ENCODE peak calls at places on chromosome 1, in eight cellular contexts. Q is activated gamma-delta T cell; Y is stimulated activated CD8-positive, alpha-beta memory T cell treated with anti-CD3 and anti-CD28 coated beads, Interleukin-7, amount 100 ng/mL, for 1 hour; L is IMR-90; B is activated CD4-positive, alpha-beta T cell treated with anti-CD3 and anti-CD28 coated beads, Interleukin-2, amount 50 U/mL, for 24 hours; I is T-helper 1 cell; T is GM04504; U is nephron progenitor cell. N is an unnamed sample.

GRCh38 chr1:236978740-236979139 is 25.5 kb downstream of the MT1HL1 start:
- DNase-seq in B (no peak), I (no peak), T (no peak), U (no peak), L (no peak), Q (no peak), Y (no peak), N (peak; percentile 38)

GRCh38 chr1:53289050-53289429 is 38.8 kb downstream of the LRP8 start:
- DNase-seq in L (no peak), U (no peak), I (no peak), B (no peak), Q (no peak), T (no peak), Y (no peak), N (no peak)

GRCh38 chr1:97364086-97364485 is 556.7 kb downstream of the DPYD start:
- DNase-seq in L (peak; percentile 73), T (no peak), Q (no peak), U (no peak), Y (no peak), I (no peak), B (no peak), N (no peak)

GRCh38 chr1:22952694-22953391 is 19.8 kb downstream of the LACTBL1 start:
- DNase-seq in L (no peak), I (no peak), Q (no peak), U (no peak), Y (no peak), T (no peak), B (no peak), N (peak; percentile 19)

GRCh38 chr1:57093122-57093521 is 127.3 kb upstream of the C8B start:
- DNase-seq in U (no peak), Y (no peak), Q (no peak), L (no peak), T (no peak), I (no peak), B (no peak), N (no peak)

GRCh38 chr1:244104309-244105060 is 53.4 kb downstream of the ZBTB18 start:
- DNase-seq in L (peak; percentile 93), U (no peak), I (no peak), Q (no peak), Y (no peak), T (peak; percentile 79), B (no peak), N (peak; percentile 93)

GRCh38 chr1:88608139-88608943 is 75.7 kb upstream of the PKN2 start:
- DNase-seq in B (no peak), L (peak; percentile 37), U (no peak), Y (no peak), Q (no peak), T (no peak), I (no peak), N (peak; percentile 36)

GRCh38 chr1:79353224-79353623 is 346.7 kb upstream of the ADGRL4 start:
- DNase-seq in U (peak; percentile 15), L (peak; percentile 74), Y (no peak), I (no peak), Q (no peak), T (peak; percentile 47), B (no peak), N (peak; percentile 63)

GRCh38 chr1:202397256-202397655 is 48.8 kb downstream of the PPP1R12B start:
- DNase-seq in T (no peak), I (no peak), L (no peak), Y (no peak), Q (no peak), U (no peak), B (no peak), N (no peak)

GRCh38 chr1:69595486-69595885 is 27.8 kb downstream of the LRRC7 start:
- DNase-seq in T (no peak), U (no peak), Y (no peak), L (no peak), Q (no peak), I (no peak), B (no peak), N (no peak)

GRCh38 chr1:4565169-4565568 is 89.2 kb upstream of the AJAP1 start:
- DNase-seq in B (no peak), T (no peak), Y (no peak), U (no peak), I (no peak), Q (no peak), L (no peak), N (no peak)

GRCh38 chr1:33171993-33172813 is 9.6 kb downstream of the TRIM62 start:
- DNase-seq in I (no peak), B (no peak), L (no peak), Y (no peak), T (no peak), U (no peak), Q (no peak), N (no peak)

GRCh38 chr1:180211156-180211859 is 18.8 kb upstream of the LHX4 start:
- DNase-seq in U (no peak), T (no peak), B (no peak), Y (no peak), I (no peak), L (no peak), Q (no peak), N (no peak)

GRCh38 chr1:93675272-93675671 is 6.4 kb downstream of the BCAR3 start:
- DNase-seq in Q (no peak), I (no peak), L (no peak), B (no peak), Y (no peak), T (no peak), U (no peak), N (no peak)

GRCh38 chr1:179087665-179088064 is 5.8 kb downstream of the TOR3A start:
- DNase-seq in T (no peak), Y (no peak), I (no peak), U (no peak), B (no peak), Q (no peak), L (no peak), N (peak; percentile 28)

GRCh38 chr1:206075786-206076725 is 23.1 kb downstream of the RHEX start:
- DNase-seq in U (no peak), Q (no peak), I (no peak), B (no peak), T (peak; percentile 22), L (peak; percentile 43), Y (no peak), N (no peak)

GRCh38 chr1:225825078-225825477 is 15.2 kb downstream of the EPHX1 start:
- DNase-seq in I (no peak), T (no peak), Q (no peak), U (no peak), B (no peak), L (no peak), Y (no peak), N (no peak)

GRCh38 chr1:165763442-165763841 is 5.2 kb downstream of the TMCO1 start:
- DNase-seq in L (no peak), I (no peak), Q (no peak), U (no peak), T (no peak), B (no peak), Y (no peak), N (no peak)

GRCh38 chr1:7953850-7954609 is 7.5 kb upstream of the PARK7 start:
- DNase-seq in I (peak; percentile 65), T (no peak), Q (peak; percentile 70), L (peak; percentile 51), Y (peak; percentile 62), B (peak; percentile 59), U (no peak), N (peak; percentile 94)

GRCh38 chr1:1425753-1426495 is 4.8 kb upstream of the ANKRD65 start:
- DNase-seq in B (no peak), Q (no peak), U (peak; percentile 38), T (no peak), Y (no peak), L (no peak), I (no peak), N (no peak)

GRCh38 chr1:108610073-108610472 is 50.2 kb downstream of the EEIG2 start:
- DNase-seq in Y (no peak), T (no peak), I (no peak), B (no peak), Q (no peak), L (no peak), U (no peak), N (no peak)

GRCh38 chr1:221157026-221157761 is 278.0 kb downstream of the HLX start:
- DNase-seq in Y (no peak), L (no peak), U (no peak), Q (no peak), T (no peak), B (no peak), I (no peak), N (no peak)

GRCh38 chr1:239719642-239720258 is 333.4 kb downstream of the CHRM3 start:
- DNase-seq in Q (no peak), I (peak; percentile 19), B (no peak), U (no peak), T (no peak), Y (peak; percentile 18), L (no peak), N (no peak)

GRCh38 chr1:179754031-179754624 is 11.0 kb downstream of the FAM163A start:
- DNase-seq in I (no peak), U (no peak), Y (no peak), Q (no peak), T (peak; percentile 35), B (no peak), L (peak; percentile 87), N (peak; percentile 82)

GRCh38 chr1:111965781-111966453 is 23.6 kb downstream of the KCND3 start:
- DNase-seq in U (no peak), B (no peak), Y (no peak), L (no peak), I (no peak), T (no peak), Q (no peak), N (no peak)

GRCh38 chr1:59569198-59569597 is 245.6 kb upstream of the HOOK1 start:
- DNase-seq in I (no peak), L (no peak), Q (no peak), T (no peak), B (no peak), Y (no peak), U (no peak), N (no peak)

GRCh38 chr1:230067441-230067870 is 418 bp downstream of the GALNT2 start:
- DNase-seq in Q (no peak), T (no peak), U (no peak), Y (no peak), B (no peak), L (no peak), I (no peak), N (peak; percentile 42)

GRCh38 chr1:75954594-75954993 is 22.4 kb upstream of the ASB17 start:
- DNase-seq in T (no peak), I (no peak), Y (no peak), L (peak; percentile 14), U (no peak), Q (no peak), B (no peak), N (no peak)

GRCh38 chr1:223188618-223189356 is 45.7 kb upstream of the TLR5 start:
- DNase-seq in Y (no peak), L (no peak), B (no peak), U (no peak), Q (no peak), I (no peak), T (no peak), N (no peak)

GRCh38 chr1:16386454-16387113 is 19.5 kb downstream of the SZRD1 start:
- DNase-seq in Q (no peak), Y (no peak), U (no peak), I (no peak), T (peak; percentile 61), L (peak; percentile 76), B (no peak), N (peak; percentile 64)

GRCh38 chr1:19042675-19043578 is 86.5 kb upstream of the IFFO2 start:
- DNase-seq in B (no peak), T (no peak), Q (no peak), U (no peak), I (no peak), L (no peak), Y (no peak), N (no peak)

GRCh38 chr1:16048573-16049189 is 5.1 kb downstream of the CLCNKB start:
- DNase-seq in U (peak; percentile 95), B (no peak), I (no peak), T (no peak), L (no peak), Y (no peak), Q (no peak), N (peak; percentile 58)

GRCh38 chr1:226304291-226304955 is 4.5 kb downstream of the LIN9 start:
- DNase-seq in U (no peak), T (no peak), B (no peak), Q (no peak), Y (no peak), L (no peak), I (no peak), N (no peak)

GRCh38 chr1:216596298-216596947 is 126.8 kb downstream of the ESRRG start:
- DNase-seq in I (no peak), B (no peak), Q (no peak), Y (no peak), L (peak; percentile 9), U (no peak), T (no peak), N (no peak)